ENCODE peak calls at places on chromosomes 16 and 17, in seven cellular contexts. One of them, this sample, is unnamed.

GRCh38 chr17:80005360-80006338 is 30.0 kb downstream of the TBC1D16 start:
- DNase-seq in NCI-H446 treated with DMSO at 0.1 percent for 48 hours: no peak
- DNase-seq in nucleus accumbens: peak
- DNase-seq in tibial nerve: no peak
- DNase-seq in posterior cingulate gyrus: no peak
- DNase-seq in cardiac muscle cell: peak
- DNase-seq in activated CD4-positive, CD25-positive, alpha-beta regulatory T cell: peak
- DNase-seq in this sample: peak

GRCh38 chr17:75321506-75321905 is 32.3 kb upstream of the SLC25A19 start:
- DNase-seq in cardiac muscle cell: no peak
- DNase-seq in posterior cingulate gyrus: no peak
- DNase-seq in NCI-H446 treated with DMSO at 0.1 percent for 48 hours: no peak
- DNase-seq in activated CD4-positive, CD25-positive, alpha-beta regulatory T cell: no peak
- DNase-seq in nucleus accumbens: no peak
- DNase-seq in tibial nerve: no peak
- DNase-seq in this sample: no peak

GRCh38 chr17:16083223-16083622 is 83.6 kb downstream of the TTC19 start:
- DNase-seq in cardiac muscle cell: no peak
- DNase-seq in posterior cingulate gyrus: no peak
- DNase-seq in activated CD4-positive, CD25-positive, alpha-beta regulatory T cell: no peak
- DNase-seq in tibial nerve: no peak
- DNase-seq in NCI-H446 treated with DMSO at 0.1 percent for 48 hours: no peak
- DNase-seq in nucleus accumbens: no peak
- DNase-seq in this sample: no peak

GRCh38 chr17:41308251-41308917 is 725 bp downstream of the KRTAP16-1 start:
- DNase-seq in posterior cingulate gyrus: peak
- DNase-seq in activated CD4-positive, CD25-positive, alpha-beta regulatory T cell: peak
- DNase-seq in cardiac muscle cell: no peak
- DNase-seq in nucleus accumbens: no peak
- DNase-seq in NCI-H446 treated with DMSO at 0.1 percent for 48 hours: peak
- DNase-seq in tibial nerve: no peak
- DNase-seq in this sample: peak

GRCh38 chr17:61415374-61416210 is 15.9 kb downstream of the TBX2 start:
- DNase-seq in posterior cingulate gyrus: no peak
- DNase-seq in nucleus accumbens: no peak
- DNase-seq in tibial nerve: no peak
- DNase-seq in cardiac muscle cell: peak
- DNase-seq in activated CD4-positive, CD25-positive, alpha-beta regulatory T cell: no peak
- DNase-seq in NCI-H446 treated with DMSO at 0.1 percent for 48 hours: no peak
- DNase-seq in this sample: no peak

GRCh38 chr17:68592667-68593330 is 8.4 kb downstream of the FAM20A start:
- DNase-seq in NCI-H446 treated with DMSO at 0.1 percent for 48 hours: no peak
- DNase-seq in activated CD4-positive, CD25-positive, alpha-beta regulatory T cell: no peak
- DNase-seq in nucleus accumbens: no peak
- DNase-seq in posterior cingulate gyrus: no peak
- DNase-seq in cardiac muscle cell: no peak
- DNase-seq in tibial nerve: no peak
- DNase-seq in this sample: no peak

GRCh38 chr17:63842540-63843386 is at the start of gene SMARCD2:
- DNase-seq in posterior cingulate gyrus: peak
- DNase-seq in cardiac muscle cell: peak
- DNase-seq in tibial nerve: peak
- DNase-seq in nucleus accumbens: peak
- DNase-seq in activated CD4-positive, CD25-positive, alpha-beta regulatory T cell: peak
- DNase-seq in NCI-H446 treated with DMSO at 0.1 percent for 48 hours: peak
- DNase-seq in this sample: peak

GRCh38 chr17:43940630-43941029 is 1.6 kb downstream of the PPY start:
- DNase-seq in posterior cingulate gyrus: peak
- DNase-seq in cardiac muscle cell: peak
- DNase-seq in NCI-H446 treated with DMSO at 0.1 percent for 48 hours: no peak
- DNase-seq in activated CD4-positive, CD25-positive, alpha-beta regulatory T cell: no peak
- DNase-seq in tibial nerve: no peak
- DNase-seq in nucleus accumbens: no peak
- DNase-seq in this sample: no peak

GRCh38 chr17:57260325-57261083 is 4.2 kb downstream of the MSI2 start:
- DNase-seq in activated CD4-positive, CD25-positive, alpha-beta regulatory T cell: no peak
- DNase-seq in posterior cingulate gyrus: no peak
- DNase-seq in NCI-H446 treated with DMSO at 0.1 percent for 48 hours: no peak
- DNase-seq in nucleus accumbens: no peak
- DNase-seq in tibial nerve: no peak
- DNase-seq in cardiac muscle cell: no peak
- DNase-seq in this sample: no peak

GRCh38 chr17:50658602-50659001 is 23.9 kb downstream of the ABCC3 start:
- DNase-seq in posterior cingulate gyrus: peak
- DNase-seq in tibial nerve: no peak
- DNase-seq in nucleus accumbens: no peak
- DNase-seq in NCI-H446 treated with DMSO at 0.1 percent for 48 hours: no peak
- DNase-seq in cardiac muscle cell: no peak
- DNase-seq in activated CD4-positive, CD25-positive, alpha-beta regulatory T cell: no peak
- DNase-seq in this sample: no peak

GRCh38 chr16:72952404-72953301 is 95.3 kb downstream of the ZFHX3 start:
- DNase-seq in tibial nerve: no peak
- DNase-seq in posterior cingulate gyrus: no peak
- DNase-seq in cardiac muscle cell: peak
- DNase-seq in activated CD4-positive, CD25-positive, alpha-beta regulatory T cell: no peak
- DNase-seq in NCI-H446 treated with DMSO at 0.1 percent for 48 hours: no peak
- DNase-seq in nucleus accumbens: no peak
- DNase-seq in this sample: no peak

GRCh38 chr16:9521749-9522370 is 430.4 kb downstream of the HAPSTR1 start:
- DNase-seq in cardiac muscle cell: no peak
- DNase-seq in NCI-H446 treated with DMSO at 0.1 percent for 48 hours: no peak
- DNase-seq in activated CD4-positive, CD25-positive, alpha-beta regulatory T cell: no peak
- DNase-seq in nucleus accumbens: no peak
- DNase-seq in tibial nerve: no peak
- DNase-seq in posterior cingulate gyrus: no peak
- DNase-seq in this sample: no peak